ENCODE peak calls at places on chromosomes 7 and 10, in four cellular contexts. W is cardiac septum; K is CD8-positive, alpha-beta T cell; F is GM04504. N is an unnamed sample.

GRCh38 chr7:43220250-43220649 is 107.8 kb downstream of the HECW1 start:
- DNase-seq in W (no peak), K (no peak), F (no peak), N (no peak)

GRCh38 chr7:35556532-35557471 is 138.1 kb downstream of the HERPUD2 start:
- DNase-seq in W (no peak), K (no peak), F (no peak), N (no peak)

GRCh38 chr10:108392286-108392685 is 1227.8 kb upstream of the SORCS1 start:
- DNase-seq in W (no peak), K (no peak), F (no peak), N (no peak)

GRCh38 chr10:43781480-43782361 is 133.0 kb upstream of the ZNF32 start:
- DNase-seq in W (no peak), K (no peak), F (no peak), N (no peak)

GRCh38 chr7:20509892-20510645 is 105.4 kb upstream of the ABCB5 start:
- DNase-seq in W (no peak), K (no peak), F (no peak), N (no peak)

GRCh38 chr7:115476666-115477065 is 553.9 kb downstream of the TFEC start:
- DNase-seq in W (no peak), K (no peak), F (no peak), N (no peak)

GRCh38 chr10:14478639-14479038 is 147.9 kb upstream of the FRMD4A start:
- DNase-seq in W (no peak), K (no peak), F (peak; percentile 41), N (peak; percentile 18)

GRCh38 chr10:8544057-8544380 is 489.5 kb downstream of the GATA3 start:
- DNase-seq in W (no peak), K (no peak), F (no peak), N (no peak)

GRCh38 chr10:66321746-66322145 is 604.1 kb upstream of the LRRTM3 start:
- DNase-seq in W (no peak), K (no peak), F (no peak), N (no peak)

GRCh38 chr7:82965088-82966036 is 197.3 kb downstream of the PCLO start:
- DNase-seq in W (no peak), K (no peak), F (no peak), N (no peak)

GRCh38 chr7:36746347-36746746 is 22.1 kb upstream of the AOAH start:
- DNase-seq in W (no peak), K (no peak), F (no peak), N (no peak)

GRCh38 chr7:73740212-73740611 is 1.6 kb upstream of the ABHD11 start:
- DNase-seq in W (no peak), K (no peak), F (no peak), N (no peak)

GRCh38 chr7:121530251-121531174 is 134.4 kb upstream of the FAM3C start:
- DNase-seq in W (no peak), K (peak; percentile 16), F (peak; percentile 95), N (no peak)

GRCh38 chr10:78727728-78728127 is 341.0 kb upstream of the ZMIZ1 start:
- DNase-seq in W (peak; percentile 79), K (no peak), F (no peak), N (no peak)

GRCh38 chr7:35253680-35254495 is at the start of gene TBX20:
- DNase-seq in W (no peak), K (no peak), F (peak; percentile 1), N (peak; percentile 66)

GRCh38 chr10:24277771-24278518 is 69.0 kb downstream of the KIAA1217 start:
- DNase-seq in W (no peak), K (no peak), F (no peak), N (no peak)

GRCh38 chr10:119203006-119203405 is 4.4 kb upstream of the GRK5 start:
- DNase-seq in W (no peak), K (no peak), F (no peak), N (no peak)

GRCh38 chr7:69871886-69872592 is 273.8 kb downstream of the AUTS2 start:
- DNase-seq in W (no peak), K (no peak), F (no peak), N (no peak)

GRCh38 chr7:140723002-140723401 is 26.5 kb downstream of the NDUFB2 start:
- DNase-seq in W (no peak), K (peak; percentile 5), F (no peak), N (no peak)

GRCh38 chr10:103457176-103457712 is 1.5 kb downstream of the CALHM1 start:
- DNase-seq in W (no peak), K (no peak), F (no peak), N (no peak)

GRCh38 chr10:110681023-110681681 is 37.0 kb downstream of the RBM20 start:
- DNase-seq in W (no peak), K (no peak), F (no peak), N (peak; percentile 61)

GRCh38 chr10:27496137-27496536 is 8.0 kb upstream of the RAB18 start:
- DNase-seq in W (no peak), K (no peak), F (no peak), N (no peak)

GRCh38 chr10:90289037-90289436 is 568.8 kb downstream of the HTR7 start:
- DNase-seq in W (no peak), K (no peak), F (no peak), N (no peak)

GRCh38 chr10:133009218-133009954 is 67.0 kb upstream of the CFAP46 start:
- DNase-seq in W (peak; percentile 88), K (no peak), F (no peak), N (no peak)

GRCh38 chr7:44213872-44214595 is 13.3 kb downstream of the YKT6 start:
- DNase-seq in W (no peak), K (no peak), F (no peak), N (peak; percentile 81)

GRCh38 chr10:31927597-31928530 is 767 bp downstream of the ARHGAP12 start:
- DNase-seq in W (peak; percentile 83), K (peak; percentile 35), F (no peak), N (peak; percentile 73)

GRCh38 chr10:6176691-6177231 is 26.0 kb upstream of the PFKFB3 start:
- DNase-seq in W (no peak), K (no peak), F (no peak), N (no peak)

GRCh38 chr10:92822060-92822634 is 26.2 kb upstream of the EXOC6 start:
- DNase-seq in W (no peak), K (no peak), F (no peak), N (no peak)

GRCh38 chr7:29375641-29376562 is 181.3 kb downstream of the CHN2 start:
- DNase-seq in W (no peak), K (no peak), F (no peak), N (no peak)

GRCh38 chr10:77234599-77234998 is 403.0 kb downstream of the KCNMA1 start:
- DNase-seq in W (no peak), K (no peak), F (no peak), N (no peak)

GRCh38 chr10:69633673-69634635 is 3.9 kb downstream of the FAM241B start:
- DNase-seq in W (no peak), K (no peak), F (no peak), N (no peak)

GRCh38 chr10:68261132-68261856 is 29.4 kb upstream of the ATOH7 start:
- DNase-seq in W (peak; percentile 87), K (no peak), F (no peak), N (no peak)

GRCh38 chr10:72318383-72319262 is 36.1 kb downstream of the DNAJB12 start:
- DNase-seq in W (no peak), K (no peak), F (no peak), N (no peak)

GRCh38 chr10:46518028-46518725 is 38.3 kb downstream of the GPRIN2 start:
- DNase-seq in W (peak; percentile 72), K (no peak), F (no peak), N (no peak)

GRCh38 chr7:73623798-73624668 is at the start of gene MLXIPL:
- DNase-seq in W (peak; percentile 78), K (no peak), F (no peak), N (no peak)

N was measured in OCI-LY7.